ENCODE peak calls at places on chromosomes 13 and 19, in six cellular contexts. Y, D, S, E, J and C are unnamed samples.

GRCh38 chr19:33621811-33622504 is at the start of gene CHST8:
- DNase-seq in Y (no peak), D (no peak), S (no peak), E (no peak), J (no peak), C (peak)

GRCh38 chr19:14073925-14074838 is 1.6 kb downstream of the MISP3 start:
- DNase-seq in Y (no peak), D (no peak), S (no peak), E (peak), J (peak), C (no peak)

GRCh38 chr19:28493881-28494280 is 719.1 kb downstream of the UQCRFS1 start:
- DNase-seq in Y (no peak), D (no peak), S (no peak), E (no peak), J (no peak), C (no peak)

GRCh38 chr13:45949161-45949560 is 97.6 kb upstream of the SIAH3 start:
- DNase-seq in Y (no peak), D (no peak), S (no peak), E (no peak), J (no peak), C (peak)

GRCh38 chr13:95319551-95320274 is 18.5 kb upstream of the ABCC4 start:
- DNase-seq in Y (no peak), D (no peak), S (peak), E (no peak), J (no peak), C (no peak)

GRCh38 chr19:30318936-30319335 is 53.2 kb upstream of the ZNF536 start:
- DNase-seq in Y (no peak), D (no peak), S (no peak), E (no peak), J (no peak), C (no peak)

GRCh38 chr19:48556163-48556562 is 4.2 kb downstream of the SULT2B1 start:
- DNase-seq in Y (no peak), D (no peak), S (peak), E (no peak), J (no peak), C (peak)

GRCh38 chr13:114173753-114174152 is 5.3 kb upstream of the CFAP97D2 start:
- DNase-seq in Y (no peak), D (no peak), S (no peak), E (no peak), J (no peak), C (peak)

GRCh38 chr19:29263305-29264080 is 50.5 kb upstream of the UQCRFS1 start:
- DNase-seq in Y (no peak), D (no peak), S (no peak), E (no peak), J (peak), C (peak)

GRCh38 chr19:29121684-29122083 is 91.3 kb downstream of the UQCRFS1 start:
- DNase-seq in Y (no peak), D (no peak), S (no peak), E (no peak), J (no peak), C (peak)

GRCh38 chr19:49056101-49056901 is 1.2 kb downstream of the CGB7 start:
- DNase-seq in Y (no peak), D (peak), S (peak), E (peak), J (peak), C (peak)

GRCh38 chr19:29054886-29055675 is 157.9 kb downstream of the UQCRFS1 start:
- DNase-seq in Y (no peak), D (no peak), S (no peak), E (no peak), J (no peak), C (peak)

GRCh38 chr13:102548811-102549210 is 48.0 kb upstream of the TPP2 start:
- DNase-seq in Y (no peak), D (no peak), S (no peak), E (no peak), J (no peak), C (no peak)

GRCh38 chr19:48715681-48716171 is 3.8 kb downstream of the MAMSTR start:
- DNase-seq in Y (no peak), D (no peak), S (no peak), E (no peak), J (peak), C (peak)

GRCh38 chr19:50718255-50719118 is 1.1 kb downstream of the SHANK1 start:
- DNase-seq in Y (no peak), D (no peak), S (no peak), E (no peak), J (no peak), C (no peak)

GRCh38 chr19:49766938-49767315 is at the start of gene AP2A1:
- DNase-seq in Y (no peak), D (no peak), S (no peak), E (no peak), J (no peak), C (no peak)

GRCh38 chr19:13890136-13890535 is 13.2 kb downstream of the NANOS3 start:
- DNase-seq in Y (no peak), D (no peak), S (no peak), E (no peak), J (no peak), C (no peak)

GRCh38 chr13:33285420-33286124 is at the start of gene STARD13:
- DNase-seq in Y (peak), D (peak), S (peak), E (peak), J (peak), C (peak)

GRCh38 chr13:71864094-71864980 is 2.7 kb downstream of the DACH1 start:
- DNase-seq in Y (no peak), D (no peak), S (no peak), E (peak), J (peak), C (no peak)

GRCh38 chr13:113164492-113164891 is 6.0 kb downstream of the PROZ start:
- DNase-seq in Y (no peak), D (no peak), S (no peak), E (no peak), J (no peak), C (no peak)

GRCh38 chr19:52369463-52370340 is at the start of gene ZNF880:
- DNase-seq in Y (peak), D (peak), S (no peak), E (peak), J (peak), C (peak)

GRCh38 chr13:20903164-20903475 is 574 bp upstream of the XPO4 start:
- DNase-seq in Y (no peak), D (no peak), S (no peak), E (no peak), J (no peak), C (no peak)

GRCh38 chr13:98927954-98928927 is 49.6 kb downstream of the DOCK9 start:
- DNase-seq in Y (no peak), D (no peak), S (no peak), E (no peak), J (no peak), C (peak)

GRCh38 chr19:17555929-17556813 is 722 bp downstream of the COLGALT1 start:
- DNase-seq in Y (peak), D (no peak), S (no peak), E (peak), J (peak), C (peak)